ENCODE peak calls at places on chromosomes 7 and 10, in four cellular contexts. I is endothelial cell of umbilical vein, C is gastrocnemius medialis, B is IMR-90. A is an unnamed sample.

GRCh38 chr7:155409980-155410379 is 47.9 kb upstream of the EN2 start:
- DNase-seq in I (no peak), B (no peak), C (no peak), A (no peak)

GRCh38 chr10:57333880-57334279 is 933.8 kb downstream of the IPMK start:
- DNase-seq in C (no peak), B (no peak), I (no peak), A (no peak)

GRCh38 chr10:70967591-70968588 is 79.5 kb upstream of the PCBD1 start:
- DNase-seq in C (no peak), I (no peak), B (peak; percentile 13), A (no peak)

GRCh38 chr7:34060548-34060947 is 155.2 kb downstream of the BMPER start:
- DNase-seq in I (peak; percentile 6), C (no peak), B (peak; percentile 81), A (no peak)

GRCh38 chr10:122407375-122408125 is 33.0 kb downstream of the PLEKHA1 start:
- DNase-seq in I (peak; percentile 23), C (peak; percentile 23), B (no peak), A (no peak)

GRCh38 chr7:100013328-100013676 is 2.1 kb upstream of the ZKSCAN1 start:
- DNase-seq in C (no peak), I (no peak), B (no peak), A (no peak)

GRCh38 chr10:103254538-103255325 is 9.0 kb downstream of the RPEL1 start:
- DNase-seq in I (no peak), B (peak; percentile 40), C (no peak), A (no peak)

GRCh38 chr10:43904831-43905230 is 256.1 kb upstream of the ZNF32 start:
- DNase-seq in B (no peak), I (no peak), C (no peak), A (no peak)

GRCh38 chr10:28130267-28130666 is 131.4 kb upstream of the ODAD2 start:
- DNase-seq in C (no peak), B (peak; percentile 75), I (peak; percentile 79), A (no peak)

GRCh38 chr7:70314221-70314620 is 715.9 kb downstream of the AUTS2 start:
- DNase-seq in B (no peak), I (no peak), C (no peak), A (no peak)

GRCh38 chr10:13956826-13957225 is 370.1 kb downstream of the PRPF18 start:
- DNase-seq in B (peak; percentile 80), C (peak; percentile 78), I (no peak), A (peak; percentile 18)

GRCh38 chr7:77434570-77434969 is 18.4 kb upstream of the GSAP start:
- DNase-seq in C (no peak), B (peak; percentile 74), I (no peak), A (no peak)

GRCh38 chr7:25148772-25149575 is 23.9 kb upstream of the CYCS start:
- DNase-seq in I (no peak), C (no peak), B (no peak), A (no peak)

GRCh38 chr7:20793686-20794394 is 7.2 kb upstream of the SP8 start:
- DNase-seq in C (no peak), B (no peak), I (peak; percentile 27), A (no peak)

GRCh38 chr7:134460000-134460399 is 1.1 kb upstream of the AKR1B1 start:
- DNase-seq in B (peak; percentile 59), I (no peak), C (no peak), A (no peak)

GRCh38 chr10:24756283-24756682 is 32.6 kb upstream of the ARHGAP21 start:
- DNase-seq in C (no peak), B (no peak), I (no peak), A (no peak)

GRCh38 chr7:131835141-131835540 is 278.7 kb upstream of the PODXL start:
- DNase-seq in B (no peak), C (no peak), I (no peak), A (no peak)

GRCh38 chr7:45073843-45074737 is 14.7 kb downstream of the NACAD start:
- DNase-seq in B (no peak), C (no peak), I (no peak), A (no peak)

GRCh38 chr7:149125189-149125863 is 798 bp downstream of the ZNF425 start:
- DNase-seq in C (no peak), B (no peak), I (no peak), A (no peak)

GRCh38 chr7:75985009-75985517 is 9.3 kb downstream of the TMEM120A start:
- DNase-seq in B (no peak), I (no peak), C (no peak), A (no peak)

GRCh38 chr10:27413387-27413786 is 90.7 kb upstream of the RAB18 start:
- DNase-seq in C (no peak), I (no peak), B (no peak), A (no peak)

GRCh38 chr10:130064783-130065182 is 45.8 kb downstream of the C10orf143 start:
- DNase-seq in I (no peak), C (no peak), B (no peak), A (no peak)

GRCh38 chr10:117534321-117535044 is 8.1 kb upstream of the EMX2 start:
- DNase-seq in C (no peak), B (no peak), I (no peak), A (no peak)

GRCh38 chr7:116342125-116342524 is 131.8 kb downstream of the TES start:
- DNase-seq in I (peak; percentile 28), B (peak; percentile 70), C (no peak), A (no peak)

GRCh38 chr7:81604075-81604807 is 165.6 kb downstream of the HGF start:
- DNase-seq in I (peak; percentile 36), C (no peak), B (peak; percentile 99), A (no peak)

GRCh38 chr10:43404675-43405221 is 4.2 kb downstream of the HNRNPF start:
- DNase-seq in I (no peak), B (no peak), C (no peak), A (no peak)

GRCh38 chr10:65340340-65340739 is 1585.5 kb upstream of the LRRTM3 start:
- DNase-seq in B (no peak), C (no peak), I (peak; percentile 80), A (no peak)

GRCh38 chr10:123274513-123275182 is 120.4 kb downstream of the BUB3 start:
- DNase-seq in I (no peak), C (no peak), B (no peak), A (no peak)

DNA sequence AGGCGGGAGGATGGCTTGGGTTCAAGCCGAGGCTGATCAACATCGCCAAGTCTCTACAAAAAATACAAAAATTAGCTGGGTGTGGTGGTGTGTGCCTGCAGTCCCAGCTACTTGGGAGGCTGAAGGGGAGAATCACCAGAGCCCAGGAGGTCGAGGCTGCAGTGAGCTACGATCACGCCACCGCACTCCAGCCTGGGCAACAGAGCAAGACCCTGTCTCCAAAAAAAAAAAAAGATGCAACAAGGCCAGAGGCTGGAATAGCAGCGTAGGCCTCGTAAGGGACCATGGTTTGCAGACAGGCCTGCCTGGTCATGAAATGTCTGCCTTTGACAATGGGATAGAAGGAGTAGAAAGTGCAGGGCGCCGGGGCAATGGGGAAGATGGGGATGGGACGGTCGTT is 20.0 kb downstream of the PAPOLB start:
- DNase-seq in C (no peak), I (no peak), B (no peak), A (no peak)
- H3K4me1 ChIP-seq in C (no peaks in the 10 kb centered on the region), I (no peaks in the 10 kb centered on the region), B (peaks cover 5% of the 10 kb centered on the region), A (peaks cover 12% of the 10 kb centered on the region)

GRCh38 chr10:101569838-101570763 is 18.0 kb downstream of the POLL start:
- DNase-seq in B (peak; percentile 35), C (peak; percentile 50), I (peak; percentile 62), A (peak; percentile 80)
- TF ChIP-seq POLR2A in B (peak; percentile 12), C (no peak), I (no peak), A (no peak)

GRCh38 chr10:133213641-133214467 is 16.2 kb upstream of the UTF1 start:
- DNase-seq in B (no peak), I (no peak), C (no peak), A (no peak)
- H3K4me1 ChIP-seq in B (no peaks in the 10 kb centered on the region), I (no peaks in the 10 kb centered on the region), C (no peaks in the 10 kb centered on the region), A (no peaks in the 10 kb centered on the region)

GRCh38 chr7:36614954-36615353 is 109.3 kb downstream of the AOAH start:
- DNase-seq in I (no peak), B (no peak), C (no peak), A (no peak)
- TF ChIP-seq POLR2A in I (no peak), B (no peak), C (no peak), A (no peak)

GRCh38 chr7:30352169-30352568 is 67.8 kb downstream of the ZNRF2 start:
- DNase-seq in C (no peak), B (no peak), I (no peak), A (no peak)

GRCh38 chr7:30349816-30350215 is 65.4 kb downstream of the ZNRF2 start:
- DNase-seq in I (no peak), C (no peak), B (no peak), A (no peak)

GRCh38 chr7:30351724-30352123 is 67.3 kb downstream of the ZNRF2 start:
- DNase-seq in I (peak; percentile 40), C (no peak), B (no peak), A (no peak)

GRCh38 chr7:30349170-30349569 is 64.8 kb downstream of the ZNRF2 start:
- DNase-seq in I (no peak), B (no peak), C (no peak), A (no peak)

GRCh38 chr7:30351274-30351673 is 66.9 kb downstream of the ZNRF2 start:
- DNase-seq in B (no peak), I (no peak), C (no peak), A (no peak)
- H3K4me1 ChIP-seq in B (peaks cover 2% of the 10 kb centered on the region), I (peaks cover 11% of the 10 kb centered on the region), C (peaks cover 30% of the 10 kb centered on the region), A (peaks cover 23% of the 10 kb centered on the region)

GRCh38 chr10:86355571-86356038 is 11.0 kb downstream of the GRID1 start:
- DNase-seq in I (no peak), C (peak; percentile 33), B (no peak), A (no peak)
- TF ChIP-seq POLR2A in I (no peak), C (no peak), B (no peak), A (no peak)